ENCODE peak calls at places on chromosomes 11 and 22, in seven cellular contexts. N is psoas muscle, A is PC-3, I is transverse colon, O is H1, V is esophagus squamous epithelium, J is tibial artery. W is an unnamed sample.

GRCh38 chr22:19879651-19879995 is 24.9 kb upstream of the GNB1L start:
- DNase-seq in N (peak; percentile 25), A (no peak), I (no peak), O (peak; percentile 48), V (no peak), J (peak; percentile 15), W (no peak)

GRCh38 chr11:121482231-121483129 is 29.7 kb upstream of the SORL1-AS1 start:
- DNase-seq in N (no peak), A (no peak), I (peak; percentile 24), O (no peak), V (no peak), J (no peak), W (no peak)

GRCh38 chr11:35725880-35726279 is 63.3 kb downstream of the TRIM44 start:
- DNase-seq in N (no peak), A (peak; percentile 72), I (no peak), O (no peak), V (no peak), J (no peak), W (no peak)

GRCh38 chr11:89495951-89496350 is 4.8 kb upstream of the NOX4 start:
- DNase-seq in N (peak; percentile 57), A (peak; percentile 13), I (no peak), O (no peak), V (no peak), J (peak; percentile 69), W (no peak)

GRCh38 chr11:12195773-12196172 is 85.4 kb downstream of the MICAL2 start:
- DNase-seq in N (no peak), A (no peak), I (no peak), O (no peak), V (no peak), J (no peak), W (no peak)

GRCh38 chr22:50348058-50348457 is 4.9 kb downstream of the PPP6R2 start:
- DNase-seq in N (no peak), A (no peak), I (no peak), O (no peak), V (no peak), J (no peak), W (no peak)

GRCh38 chr11:110065189-110065588 is 28.0 kb upstream of the ZC3H12C start:
- DNase-seq in N (no peak), A (peak; percentile 89), I (no peak), O (no peak), V (no peak), J (no peak), W (no peak)

GRCh38 chr11:126645206-126645605 is 289.7 kb downstream of the ST3GAL4 start:
- DNase-seq in N (no peak), A (no peak), I (no peak), O (no peak), V (no peak), J (no peak), W (no peak)

GRCh38 chr22:24930678-24931077 is 15.8 kb downstream of the LHFPL7 start:
- DNase-seq in N (no peak), A (no peak), I (no peak), O (no peak), V (no peak), J (no peak), W (no peak)

GRCh38 chr11:14012836-14013235 is 50.3 kb downstream of the SPON1 start:
- DNase-seq in N (no peak), A (no peak), I (no peak), O (no peak), V (no peak), J (no peak), W (no peak)

GRCh38 chr22:29040385-29041275 is 21.0 kb downstream of the C22orf31 start:
- DNase-seq in N (peak; percentile 68), A (peak; percentile 64), I (peak; percentile 66), O (no peak), V (no peak), J (peak; percentile 70), W (peak; percentile 76)

GRCh38 chr11:77669848-77670511 is 32.4 kb upstream of the CLNS1A start:
- DNase-seq in N (no peak), A (peak; percentile 68), I (no peak), O (no peak), V (no peak), J (no peak), W (no peak)

GRCh38 chr22:27627444-27627833 is 174.1 kb downstream of the MN1 start:
- DNase-seq in N (no peak), A (no peak), I (no peak), O (no peak), V (no peak), J (no peak), W (no peak)

GRCh38 chr11:20110908-20111669 is 49.2 kb downstream of the DBX1 start:
- DNase-seq in N (no peak), A (peak; percentile 90), I (peak; percentile 55), O (peak; percentile 76), V (no peak), J (no peak), W (peak; percentile 66)

GRCh38 chr11:35005156-35005780 is 88.8 kb downstream of the PDHX start:
- DNase-seq in N (no peak), A (peak; percentile 73), I (peak; percentile 45), O (no peak), V (no peak), J (no peak), W (peak; percentile 68)

GRCh38 chr11:134418119-134418840 is 6.2 kb upstream of the B3GAT1 start:
- DNase-seq in N (no peak), A (peak; percentile 42), I (no peak), O (no peak), V (no peak), J (no peak), W (no peak)

GRCh38 chr11:3890014-3890413 is 34.5 kb downstream of the STIM1 start:
- DNase-seq in N (no peak), A (no peak), I (no peak), O (no peak), V (no peak), J (no peak), W (no peak)
- H3K4me1 ChIP-seq in N (peaks cover 52% of the 10 kb centered on the region), A (peaks cover 19% of the 10 kb centered on the region), I (peaks cover 8% of the 10 kb centered on the region), O (no peaks in the 10 kb centered on the region), V (peaks cover 47% of the 10 kb centered on the region), J (peaks cover 31% of the 10 kb centered on the region), W (peaks cover 5% of the 10 kb centered on the region)

GRCh38 chr22:40025856-40026255 is 31.1 kb downstream of the FAM83F start:
- DNase-seq in N (no peak), A (no peak), I (no peak), O (no peak), V (no peak), J (no peak), W (no peak)

GRCh38 chr22:40026641-40027040 is 31.9 kb downstream of the FAM83F start:
- DNase-seq in N (no peak), A (no peak), I (no peak), O (no peak), V (no peak), J (no peak), W (no peak)

GRCh38 chr22:40028098-40028425 is 33.3 kb downstream of the FAM83F start:
- DNase-seq in N (no peak), A (no peak), I (no peak), O (no peak), V (no peak), J (no peak), W (no peak)

GRCh38 chr22:40029189-40029890 is 34.6 kb downstream of the FAM83F start:
- DNase-seq in N (peak; percentile 47), A (no peak), I (no peak), O (no peak), V (no peak), J (no peak), W (no peak)

DNA sequence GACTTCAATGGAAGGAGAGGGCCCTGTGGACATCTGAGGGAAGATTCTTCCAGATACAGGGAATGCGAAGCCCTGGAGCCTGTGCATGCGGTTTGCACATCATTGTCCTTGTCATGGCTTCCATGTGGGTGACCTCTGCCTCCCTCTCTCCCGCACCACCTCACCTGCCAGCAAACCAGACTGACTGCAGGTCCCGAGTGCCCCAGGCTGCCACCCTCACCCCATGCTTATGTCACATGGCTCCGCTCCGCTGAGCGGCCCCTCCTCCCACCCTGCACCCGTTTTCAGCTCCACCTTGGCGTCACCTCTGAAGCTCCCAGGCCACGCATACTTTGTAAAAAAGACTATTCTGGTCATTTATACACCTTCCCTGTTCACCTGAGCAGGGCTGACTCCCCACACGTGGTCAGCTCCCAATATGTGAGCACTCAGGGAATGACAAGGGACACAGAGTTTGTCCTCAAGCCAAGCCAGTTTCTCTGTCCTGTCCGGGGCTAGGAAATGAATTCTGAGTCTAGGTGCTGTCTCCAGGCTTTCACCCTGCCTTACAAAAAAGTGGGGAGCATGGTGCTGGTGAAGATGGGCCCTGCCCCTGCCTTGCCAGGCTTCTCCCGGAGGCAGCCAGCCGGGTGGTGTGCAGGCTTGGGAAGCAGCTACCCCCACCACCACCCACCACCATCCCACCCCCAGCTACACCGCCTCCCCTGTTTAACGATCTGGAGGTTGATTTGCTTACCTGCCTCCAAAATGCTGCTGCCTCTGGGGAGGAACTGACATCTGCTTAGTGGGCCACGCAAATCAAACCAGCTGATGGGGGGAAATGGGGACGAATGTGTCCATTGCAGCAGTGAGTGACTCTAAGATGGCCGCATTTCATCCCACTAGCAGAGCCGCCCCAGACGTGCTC is 32.7 kb downstream of the FAM83F start:
- DNase-seq in N (no peak), A (no peak), I (no peak), O (no peak), V (no peak), J (no peak), W (no peak)
- H3K4me3 ChIP-seq in N (no peak overlapping the region), A (no peak overlapping the region), I (no peak overlapping the region), O (no peak overlapping the region), V (no peak overlapping the region), J (no peak overlapping the region), W (no peak overlapping the region)

DNA sequence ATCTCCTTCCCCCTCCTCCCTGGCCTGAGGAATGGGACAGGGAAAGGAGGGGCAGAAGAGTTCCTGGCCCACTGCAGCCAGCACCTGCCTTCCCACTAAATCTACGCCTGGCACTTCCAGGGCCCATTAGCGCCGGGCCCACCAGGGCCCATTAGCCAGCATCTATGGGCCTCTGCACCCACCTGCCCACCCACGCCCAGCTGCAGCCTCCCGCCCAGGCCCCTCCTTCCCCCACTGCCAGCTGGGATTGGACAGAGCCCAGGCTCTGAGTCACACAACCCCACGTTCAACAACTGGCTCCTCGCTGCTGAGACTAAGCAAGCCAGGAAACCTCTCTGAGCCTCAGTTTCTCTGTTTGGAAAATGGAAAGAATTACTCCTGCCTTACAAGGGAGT is 48.7 kb downstream of the CYTH4 start:
- DNase-seq in N (no peak), A (peak; percentile 64), I (no peak), O (no peak), V (no peak), J (no peak), W (no peak)
- H3K4me1 ChIP-seq in N (no peaks in the 10 kb centered on the region), A (peaks cover 75% of the 10 kb centered on the region), I (peaks cover 3% of the 10 kb centered on the region), O (peaks cover 6% of the 10 kb centered on the region), V (peaks cover 12% of the 10 kb centered on the region), J (no peaks in the 10 kb centered on the region), W (no peaks in the 10 kb centered on the region)

GRCh38 chr11:128517457-128518230 is 69.7 kb downstream of the ETS1 start:
- DNase-seq in N (no peak), A (peak; percentile 67), I (no peak), O (no peak), V (no peak), J (no peak), W (no peak)

GRCh38 chr11:128520886-128521696 is 66.3 kb downstream of the ETS1 start:
- DNase-seq in N (peak; percentile 51), A (no peak), I (no peak), O (no peak), V (no peak), J (no peak), W (no peak)

GRCh38 chr11:128520206-128520885 is 67.0 kb downstream of the ETS1 start:
- DNase-seq in N (no peak), A (no peak), I (no peak), O (no peak), V (no peak), J (no peak), W (no peak)

GRCh38 chr11:128518493-128519207 is 68.7 kb downstream of the ETS1 start:
- DNase-seq in N (no peak), A (no peak), I (no peak), O (no peak), V (no peak), J (no peak), W (no peak)

GRCh38 chr11:128519353-128519752 is 68.0 kb downstream of the ETS1 start:
- DNase-seq in N (no peak), A (peak; percentile 37), I (no peak), O (no peak), V (no peak), J (no peak), W (no peak)
- H3K4me3 ChIP-seq in N (peak overlapping the region; percentile 88), A (peak overlapping the region; percentile 77), I (peak overlapping the region; percentile 62), O (no peak overlapping the region), V (peak overlapping the region; percentile 76), J (peak overlapping the region; percentile 90), W (peak overlapping the region; percentile 60)

W was measured in colonic mucosa.